ENCODE peak calls at places on chromosomes 1 and 21, in five cellular contexts. T is SK-MEL-5, G is B cell, S is lung microvascular endothelial cell, J is HFF-Myc. L is an unnamed sample.

GRCh38 chr21:42160111-42160949 is 58.6 kb upstream of the ABCG1 start:
- DNase-seq in S (no peak), J (no peak), G (no peak), T (no peak), L (peak)

GRCh38 chr1:184060316-184060715 is 8.8 kb downstream of the TSEN15 start:
- DNase-seq in T (no peak), J (no peak), G (no peak), S (no peak), L (no peak)

GRCh38 chr21:27149034-27149433 is 182.1 kb upstream of the ADAMTS5 start:
- DNase-seq in J (no peak), G (no peak), T (no peak), S (no peak), L (no peak)

GRCh38 chr1:68049941-68050878 is at the start of gene DIRAS3:
- DNase-seq in G (no peak), T (no peak), S (peak), J (no peak), L (no peak)

GRCh38 chr1:19797827-19798226 is 1.9 kb downstream of the TMCO4 start:
- DNase-seq in G (no peak), J (no peak), S (no peak), T (no peak), L (no peak)

GRCh38 chr21:25375675-25376074 is 231.6 kb downstream of the MRPL39 start:
- DNase-seq in S (no peak), J (no peak), G (no peak), T (no peak), L (no peak)

GRCh38 chr21:30072496-30072895 is 94.1 kb downstream of the CLDN17 start:
- DNase-seq in S (no peak), G (no peak), J (peak), T (peak), L (peak)

GRCh38 chr1:84442256-84442655 is 36.8 kb upstream of the RPF1 start:
- DNase-seq in S (peak), T (peak), G (peak), J (peak), L (no peak)

GRCh38 chr1:24266398-24266941 is 52.7 kb upstream of the GRHL3 start:
- DNase-seq in T (no peak), G (no peak), S (peak), J (peak), L (no peak)

GRCh38 chr1:154810571-154810970 is 59.5 kb downstream of the KCNN3 start:
- DNase-seq in G (no peak), S (no peak), T (no peak), J (no peak), L (no peak)

GRCh38 chr1:219125342-219125741 is 48.3 kb upstream of the LYPLAL1 start:
- DNase-seq in T (no peak), G (no peak), J (no peak), S (no peak), L (no peak)

GRCh38 chr1:96472471-96472870 is 249.1 kb upstream of the PTBP2 start:
- DNase-seq in S (peak), T (no peak), J (no peak), G (no peak), L (no peak)

GRCh38 chr1:195745170-195746009 is 862.9 kb downstream of the KCNT2 start:
- DNase-seq in G (no peak), J (no peak), T (no peak), S (no peak), L (no peak)

GRCh38 chr1:101013776-101014175 is 11.8 kb downstream of the DPH5 start:
- DNase-seq in S (no peak), T (no peak), G (no peak), J (no peak), L (no peak)

GRCh38 chr1:24416666-24417391 is 1.2 kb downstream of the NIPAL3 start:
- DNase-seq in J (no peak), T (no peak), S (peak), G (peak), L (no peak)

GRCh38 chr1:20496241-20496661 is 10.2 kb upstream of the CAMK2N1 start:
- DNase-seq in G (no peak), S (no peak), J (no peak), T (peak), L (no peak)

GRCh38 chr1:118564961-118565360 is 379.9 kb upstream of the SPAG17 start:
- DNase-seq in G (no peak), S (no peak), T (no peak), J (no peak), L (no peak)

GRCh38 chr1:91243171-91243570 is 161.5 kb downstream of the HFM1 start:
- DNase-seq in T (no peak), G (no peak), S (no peak), J (no peak), L (no peak)

GRCh38 chr1:53693773-53694717 is 44.9 kb downstream of the GLIS1 start:
- DNase-seq in T (no peak), G (no peak), J (peak), S (peak), L (no peak)

GRCh38 chr1:11653616-11654570 is at the start of gene FBXO2:
- DNase-seq in S (no peak), J (no peak), T (no peak), G (peak), L (peak)

GRCh38 chr1:201731142-201731541 is 97.8 kb upstream of the IPO9 start:
- DNase-seq in G (no peak), J (no peak), S (no peak), T (peak), L (no peak)

GRCh38 chr21:35478096-35479080 is 429.3 kb upstream of the RUNX1 start:
- DNase-seq in G (no peak), T (no peak), J (no peak), S (no peak), L (no peak)

GRCh38 chr1:97668945-97669344 is 251.9 kb downstream of the DPYD start:
- DNase-seq in S (peak), T (peak), G (peak), J (peak), L (peak)

GRCh38 chr21:20377250-20377649 is 621.0 kb upstream of the NCAM2 start:
- DNase-seq in J (no peak), G (no peak), S (no peak), T (no peak), L (no peak)

GRCh38 chr1:11151854-11152612 is 37.1 kb upstream of the ANGPTL7 start:
- DNase-seq in S (no peak), T (no peak), J (no peak), G (no peak), L (no peak)

GRCh38 chr1:41954533-41954944 is 35.8 kb upstream of the HIVEP3 start:
- DNase-seq in G (no peak), T (peak), S (peak), J (peak), L (no peak)

GRCh38 chr1:114485286-114485685 is 25.7 kb downstream of the TRIM33 start:
- DNase-seq in J (no peak), T (no peak), G (no peak), S (no peak), L (no peak)

GRCh38 chr1:227447531-227447990 is 115.8 kb upstream of the ZNF678 start:
- DNase-seq in G (no peak), T (no peak), J (no peak), S (peak), L (peak)

GRCh38 chr21:41894922-41895557 is 15.9 kb upstream of the PRDM15 start:
- DNase-seq in T (no peak), G (no peak), J (no peak), S (peak), L (no peak)